ENCODE peak calls at places on chromosomes 2 and 18, in four cellular contexts. C is Panc1, G is left lung, O is SJSA1. Z is an unnamed sample.

GRCh38 chr2:171627412-171627811 is 59.9 kb upstream of the DYNC1I2 start:
- DNase-seq in C (no peak), G (peak; percentile 39), O (no peak), Z (no peak)

GRCh38 chr2:37585982-37586621 is 85.3 kb downstream of the CDC42EP3 start:
- DNase-seq in C (no peak), G (no peak), O (peak; percentile 74), Z (peak; percentile 43)

GRCh38 chr18:22194151-22194598 is 24.8 kb downstream of the GATA6 start:
- DNase-seq in C (no peak), G (no peak), O (no peak), Z (no peak)

GRCh38 chr18:46335551-46336059 is 231.4 kb downstream of the HAUS1 start:
- DNase-seq in C (no peak), G (no peak), O (no peak), Z (no peak)

GRCh38 chr2:231523451-231524266 is 6.6 kb downstream of the NMUR1 start:
- DNase-seq in C (no peak), G (no peak), O (no peak), Z (no peak)

GRCh38 chr2:183059561-183059960 is 19.0 kb upstream of the DUSP19 start:
- DNase-seq in C (no peak), G (no peak), O (peak; percentile 56), Z (no peak)

GRCh38 chr2:241009191-241009590 is 10.8 kb downstream of the SNED1 start:
- DNase-seq in C (no peak), G (no peak), O (peak; percentile 27), Z (no peak)

GRCh38 chr2:1628893-1629292 is 115.4 kb downstream of the PXDN start:
- DNase-seq in C (no peak), G (no peak), O (no peak), Z (peak; percentile 59)

GRCh38 chr2:239935789-239936758 is 89.1 kb downstream of the NDUFA10 start:
- DNase-seq in C (no peak), G (peak; percentile 53), O (no peak), Z (no peak)

GRCh38 chr2:118310878-118311442 is 222.7 kb downstream of the INSIG2 start:
- DNase-seq in C (no peak), G (peak; percentile 66), O (peak; percentile 12), Z (no peak)

GRCh38 chr2:9967053-9967775 is 15.7 kb downstream of the GRHL1 start:
- DNase-seq in C (no peak), G (no peak), O (no peak), Z (no peak)

GRCh38 chr18:48989304-48990284 is 38.8 kb upstream of the SMAD7 start:
- DNase-seq in C (no peak), G (no peak), O (no peak), Z (no peak)

GRCh38 chr18:63980896-63981454 is 11.1 kb downstream of the SERPINB8 start:
- DNase-seq in C (no peak), G (no peak), O (no peak), Z (no peak)

GRCh38 chr2:120441351-120441700 is 95.4 kb downstream of the INHBB start:
- DNase-seq in C (no peak), G (no peak), O (no peak), Z (no peak)

GRCh38 chr2:199070550-199070949 is 387.2 kb downstream of the SATB2 start:
- DNase-seq in C (no peak), G (no peak), O (no peak), Z (no peak)

GRCh38 chr18:56716692-56717146 is 65.6 kb downstream of the WDR7 start:
- DNase-seq in C (no peak), G (no peak), O (no peak), Z (no peak)

GRCh38 chr2:143205106-143205764 is 76.0 kb downstream of the ARHGAP15 start:
- DNase-seq in C (no peak), G (no peak), O (peak; percentile 5), Z (no peak)

GRCh38 chr2:134070281-134070731 is 183.6 kb upstream of the MGAT5 start:
- DNase-seq in C (no peak), G (no peak), O (no peak), Z (no peak)

GRCh38 chr18:74531043-74531442 is 3.3 kb upstream of the CNDP1 start:
- DNase-seq in C (no peak), G (no peak), O (no peak), Z (no peak)

GRCh38 chr2:64941143-64941542 is 48.1 kb upstream of the SLC1A4 start:
- DNase-seq in C (no peak), G (no peak), O (no peak), Z (no peak)

GRCh38 chr18:34977787-34978532 is 63.3 kb upstream of the MAPRE2 start:
- DNase-seq in C (no peak), G (peak; percentile 91), O (peak; percentile 32), Z (peak; percentile 13)

GRCh38 chr2:38828460-38828859 is 47.3 kb downstream of the DHX57 start:
- DNase-seq in C (no peak), G (no peak), O (no peak), Z (no peak)

DNA sequence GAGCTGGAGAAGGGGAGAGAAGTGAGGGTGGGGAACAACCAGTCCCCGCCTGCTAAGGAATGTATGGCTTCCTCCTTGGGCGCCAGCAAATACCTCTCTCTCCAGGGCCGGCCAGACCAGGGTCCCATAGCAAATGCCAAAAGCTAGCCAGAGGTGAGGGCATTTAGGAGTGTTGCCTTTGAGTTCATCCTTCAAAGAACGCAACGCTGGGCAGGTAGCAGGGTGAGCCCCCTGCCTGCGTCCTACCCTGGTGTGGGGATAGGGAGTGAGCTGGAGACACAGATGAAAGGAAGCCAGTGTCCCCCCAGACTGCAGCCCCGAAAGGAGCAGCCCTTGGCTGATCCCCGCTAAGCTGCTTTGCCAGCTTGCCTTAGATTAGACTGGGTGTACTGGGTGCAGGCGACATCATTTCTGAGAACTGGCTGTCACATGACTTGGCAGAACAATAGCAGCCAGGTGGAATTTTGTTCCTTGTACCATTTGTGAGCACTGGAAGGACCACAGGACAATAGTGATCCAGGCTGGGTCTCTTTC is 40.4 kb downstream of the KLHL29 start:
- DNase-seq in C (no peak), G (no peak), O (no peak), Z (no peak)
- H3K4me1 ChIP-seq in C (no peaks in the 10 kb centered on the region), G (peaks cover 5% of the 10 kb centered on the region), O (peaks cover 13% of the 10 kb centered on the region), Z (peaks cover 11% of the 10 kb centered on the region)

GRCh38 chr2:233092446-233093438 is 32.6 kb downstream of the INPP5D start:
- DNase-seq in C (no peak), G (no peak), O (no peak), Z (no peak)
- H3K4me1 ChIP-seq in C (no peaks in the 10 kb centered on the region), G (peaks cover 42% of the 10 kb centered on the region), O (no peaks in the 10 kb centered on the region), Z (no peaks in the 10 kb centered on the region)

GRCh38 chr2:68853915-68854314 is 17.3 kb downstream of the BMP10 start:
- DNase-seq in C (no peak), G (no peak), O (no peak), Z (no peak)

GRCh38 chr2:68855550-68855949 is 15.6 kb downstream of the BMP10 start:
- DNase-seq in C (no peak), G (no peak), O (no peak), Z (no peak)

GRCh38 chr2:68860111-68860510 is 11.1 kb downstream of the BMP10 start:
- DNase-seq in C (no peak), G (no peak), O (no peak), Z (no peak)

GRCh38 chr2:68857855-68858456 is 13.2 kb downstream of the BMP10 start:
- DNase-seq in C (no peak), G (no peak), O (peak; percentile 39), Z (no peak)

GRCh38 chr2:68857446-68857845 is 13.8 kb downstream of the BMP10 start:
- DNase-seq in C (no peak), G (no peak), O (no peak), Z (no peak)
- H3K4me1 ChIP-seq in C (no peaks in the 10 kb centered on the region), G (peaks cover 39% of the 10 kb centered on the region), O (peaks cover 19% of the 10 kb centered on the region), Z (no peaks in the 10 kb centered on the region)

GRCh38 chr2:191691898-191692297 is 14.0 kb downstream of the NABP1 start:
- DNase-seq in C (no peak), G (no peak), O (no peak), Z (no peak)

GRCh38 chr2:191691016-191691725 is 13.2 kb downstream of the NABP1 start:
- DNase-seq in C (no peak), G (no peak), O (peak; percentile 85), Z (no peak)

GRCh38 chr2:191688934-191689695 is 11.2 kb downstream of the NABP1 start:
- DNase-seq in C (no peak), G (no peak), O (peak; percentile 80), Z (peak; percentile 24)

GRCh38 chr2:191692502-191693115 is 14.7 kb downstream of the NABP1 start:
- DNase-seq in C (no peak), G (no peak), O (no peak), Z (no peak)

DNA sequence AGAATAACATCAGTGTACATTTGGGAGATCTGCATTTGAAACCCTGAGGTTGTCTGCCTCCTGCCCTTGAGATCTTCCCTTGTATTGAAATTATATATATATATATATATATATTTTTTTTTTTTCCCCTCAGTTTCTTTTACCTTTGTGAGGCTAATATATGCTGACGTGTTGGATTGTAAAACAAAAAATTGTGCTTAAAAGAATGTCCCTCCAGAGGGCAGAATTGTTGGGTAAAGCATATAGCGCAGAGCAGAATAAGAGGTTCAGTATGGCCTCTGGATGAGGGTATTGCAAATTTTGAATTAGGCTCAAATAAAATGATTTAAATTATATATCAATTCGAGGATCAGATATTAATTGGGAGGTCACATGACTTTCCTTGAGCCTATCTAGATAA is 12.4 kb downstream of the NABP1 start:
- DNase-seq in C (no peak), G (no peak), O (no peak), Z (no peak)
- H3K4me1 ChIP-seq in C (peaks cover 23% of the 10 kb centered on the region), G (peaks cover 44% of the 10 kb centered on the region), O (peaks cover 65% of the 10 kb centered on the region), Z (peaks cover 64% of the 10 kb centered on the region)

GRCh38 chr2:20602803-20603202 is 48.1 kb downstream of the HS1BP3 start:
- DNase-seq in C (no peak), G (no peak), O (no peak), Z (no peak)
- H3K4me1 ChIP-seq in C (peaks cover 7% of the 10 kb centered on the region), G (peaks cover 30% of the 10 kb centered on the region), O (no peaks in the 10 kb centered on the region), Z (peaks cover 4% of the 10 kb centered on the region)

GRCh38 chr2:207239754-207240494 is 74.2 kb upstream of the KLF7 start:
- DNase-seq in C (no peak), G (no peak), O (no peak), Z (no peak)
- H3K4me1 ChIP-seq in C (no peaks in the 10 kb centered on the region), G (peaks cover 62% of the 10 kb centered on the region), O (peaks cover 48% of the 10 kb centered on the region), Z (peaks cover 6% of the 10 kb centered on the region)

GRCh38 chr18:2719040-2719439 is 63.5 kb downstream of the SMCHD1 start:
- DNase-seq in C (no peak), G (no peak), O (no peak), Z (no peak)
- H3K4me1 ChIP-seq in C (no peaks in the 10 kb centered on the region), G (no peaks in the 10 kb centered on the region), O (no peaks in the 10 kb centered on the region), Z (no peaks in the 10 kb centered on the region)

GRCh38 chr2:42936632-42936996 is 144.2 kb upstream of the HAAO start:
- DNase-seq in C (no peak), G (no peak), O (no peak), Z (no peak)
- H3K4me1 ChIP-seq in C (no peaks in the 10 kb centered on the region), G (peaks cover 20% of the 10 kb centered on the region), O (peaks cover 49% of the 10 kb centered on the region), Z (no peaks in the 10 kb centered on the region)

Z was measured in PC-9.